ENCODE peak calls at places on chromosomes 4 and X, in eight cellular contexts. One of them, this sample, is unnamed.

GRCh38 chrX:22665818-22666217 is 333.9 kb upstream of the DDX53 start:
- DNase-seq in right atrium auricular region: no peak
- DNase-seq in transverse colon: no peak
- DNase-seq in AG04450: no peak
- DNase-seq in aorta: no peak
- DNase-seq in astrocyte: no peak
- DNase-seq in OCI-LY7: no peak
- DNase-seq in heart right ventricle: no peak
- DNase-seq in this sample: no peak

GRCh38 chr4:95102391-95102790 is 344.6 kb downstream of the BMPR1B start:
- DNase-seq in transverse colon: no peak
- DNase-seq in astrocyte: no peak
- DNase-seq in AG04450: no peak
- DNase-seq in right atrium auricular region: no peak
- DNase-seq in heart right ventricle: no peak
- DNase-seq in aorta: no peak
- DNase-seq in OCI-LY7: no peak
- DNase-seq in this sample: no peak

GRCh38 chr4:102761478-102761790 is 666 bp upstream of the MANBA start:
- DNase-seq in OCI-LY7: peak; percentile 39
- DNase-seq in aorta: no peak
- DNase-seq in heart right ventricle: no peak
- DNase-seq in right atrium auricular region: no peak
- DNase-seq in AG04450: no peak
- DNase-seq in transverse colon: peak; percentile 19
- DNase-seq in astrocyte: peak; percentile 8
- DNase-seq in this sample: no peak

GRCh38 chr4:88244821-88245579 is 39.4 kb downstream of the PPM1K start:
- DNase-seq in right atrium auricular region: no peak
- DNase-seq in aorta: no peak
- DNase-seq in AG04450: no peak
- DNase-seq in OCI-LY7: peak; percentile 41
- DNase-seq in astrocyte: no peak
- DNase-seq in transverse colon: peak; percentile 15
- DNase-seq in heart right ventricle: no peak
- DNase-seq in this sample: no peak

GRCh38 chr4:4386296-4386735 is 586 bp upstream of the NSG1 start:
- DNase-seq in AG04450: no peak
- DNase-seq in transverse colon: no peak
- DNase-seq in aorta: no peak
- DNase-seq in heart right ventricle: no peak
- DNase-seq in astrocyte: no peak
- DNase-seq in OCI-LY7: peak; percentile 66
- DNase-seq in right atrium auricular region: no peak
- DNase-seq in this sample: peak; percentile 69

GRCh38 chr4:6916587-6917444 is 7.2 kb downstream of the TBC1D14 start:
- DNase-seq in aorta: peak; percentile 73
- DNase-seq in AG04450: no peak
- DNase-seq in right atrium auricular region: no peak
- DNase-seq in transverse colon: peak; percentile 80
- DNase-seq in astrocyte: peak; percentile 36
- DNase-seq in OCI-LY7: no peak
- DNase-seq in heart right ventricle: no peak
- DNase-seq in this sample: no peak

GRCh38 chr4:69485130-69485529 is 10.6 kb downstream of the UGT2B4 start:
- DNase-seq in heart right ventricle: no peak
- DNase-seq in astrocyte: peak; percentile 75
- DNase-seq in right atrium auricular region: no peak
- DNase-seq in transverse colon: no peak
- DNase-seq in OCI-LY7: no peak
- DNase-seq in aorta: no peak
- DNase-seq in AG04450: no peak
- DNase-seq in this sample: no peak

GRCh38 chr4:176789955-176790354 is 2.8 kb downstream of the VEGFC start:
- DNase-seq in heart right ventricle: peak; percentile 13
- DNase-seq in OCI-LY7: peak; percentile 17
- DNase-seq in astrocyte: peak; percentile 56
- DNase-seq in aorta: no peak
- DNase-seq in AG04450: no peak
- DNase-seq in transverse colon: no peak
- DNase-seq in right atrium auricular region: no peak
- DNase-seq in this sample: no peak

GRCh38 chr4:163638909-163639308 is 144.4 kb downstream of the TMA16 start:
- DNase-seq in AG04450: no peak
- DNase-seq in astrocyte: no peak
- DNase-seq in right atrium auricular region: no peak
- DNase-seq in heart right ventricle: no peak
- DNase-seq in aorta: no peak
- DNase-seq in OCI-LY7: no peak
- DNase-seq in transverse colon: no peak
- DNase-seq in this sample: no peak

GRCh38 chr4:72666910-72667309 is 97.9 kb upstream of the ADAMTS3 start:
- DNase-seq in right atrium auricular region: no peak
- DNase-seq in aorta: no peak
- DNase-seq in heart right ventricle: no peak
- DNase-seq in OCI-LY7: no peak
- DNase-seq in AG04450: no peak
- DNase-seq in astrocyte: no peak
- DNase-seq in transverse colon: no peak
- DNase-seq in this sample: no peak

GRCh38 chr4:42625366-42625765 is 31.5 kb downstream of the ATP8A1 start:
- DNase-seq in aorta: no peak
- DNase-seq in right atrium auricular region: no peak
- DNase-seq in astrocyte: no peak
- DNase-seq in AG04450: no peak
- DNase-seq in heart right ventricle: no peak
- DNase-seq in transverse colon: no peak
- DNase-seq in OCI-LY7: no peak
- DNase-seq in this sample: no peak

GRCh38 chrX:109310031-109310430 is 171.9 kb downstream of the GUCY2F start:
- DNase-seq in heart right ventricle: no peak
- DNase-seq in astrocyte: no peak
- DNase-seq in right atrium auricular region: no peak
- DNase-seq in transverse colon: no peak
- DNase-seq in AG04450: no peak
- DNase-seq in aorta: no peak
- DNase-seq in OCI-LY7: no peak
- DNase-seq in this sample: no peak

GRCh38 chr4:126338572-126338971 is 1023.8 kb downstream of the FAT4 start:
- DNase-seq in heart right ventricle: no peak
- DNase-seq in right atrium auricular region: no peak
- DNase-seq in AG04450: no peak
- DNase-seq in astrocyte: no peak
- DNase-seq in transverse colon: no peak
- DNase-seq in aorta: no peak
- DNase-seq in OCI-LY7: no peak
- DNase-seq in this sample: no peak

GRCh38 chr4:730511-730910 is 24.9 kb downstream of the PCGF3 start:
- DNase-seq in heart right ventricle: no peak
- DNase-seq in aorta: no peak
- DNase-seq in OCI-LY7: no peak
- DNase-seq in right atrium auricular region: no peak
- DNase-seq in transverse colon: no peak
- DNase-seq in astrocyte: no peak
- DNase-seq in AG04450: no peak
- DNase-seq in this sample: no peak

DNA sequence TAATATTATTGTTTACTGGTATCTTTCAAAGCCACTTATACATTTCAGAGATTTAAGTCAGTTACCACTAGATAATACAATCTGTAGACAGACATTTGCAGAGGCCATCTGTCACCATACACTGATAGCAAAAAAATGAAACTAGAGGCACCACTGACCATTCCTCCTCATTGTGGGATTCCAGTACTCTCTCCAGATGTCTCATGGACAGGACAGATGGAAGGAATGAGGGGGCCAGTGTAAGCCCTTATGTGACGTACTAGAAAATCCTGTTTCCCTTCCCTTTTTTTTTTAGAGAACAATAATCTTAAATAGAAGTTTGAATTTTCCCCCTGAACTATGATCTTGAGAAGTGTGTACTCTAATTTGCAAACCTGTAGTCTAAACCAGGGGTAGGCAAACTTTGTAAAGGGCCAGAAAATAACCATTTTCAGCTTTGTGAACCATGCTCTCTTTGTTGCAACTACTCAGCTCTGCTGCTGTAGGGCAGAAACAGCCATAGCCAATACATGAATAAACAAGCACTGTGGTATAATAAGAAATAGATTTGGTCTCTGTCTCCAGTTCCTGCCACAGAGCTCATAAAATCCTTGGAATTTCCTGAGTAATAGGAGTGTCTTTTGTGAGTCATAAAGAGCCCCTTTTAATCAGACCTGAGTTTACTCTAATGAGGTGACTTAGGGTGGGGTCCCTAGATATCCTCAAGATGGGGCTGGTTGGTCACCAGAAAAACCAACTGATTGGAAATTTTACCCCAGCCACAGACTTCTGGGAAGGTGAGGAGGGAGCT is 90.4 kb downstream of the MOSPD2 start:
- DNase-seq in heart right ventricle: no peak
- DNase-seq in right atrium auricular region: no peak
- DNase-seq in AG04450: no peak
- DNase-seq in OCI-LY7: no peak
- DNase-seq in astrocyte: peak; percentile 66
- DNase-seq in transverse colon: no peak
- DNase-seq in aorta: no peak
- DNase-seq in this sample: no peak
- H3K4me3 ChIP-seq in heart right ventricle: no peak overlapping the region
- H3K4me3 ChIP-seq in right atrium auricular region: no peak overlapping the region
- H3K4me3 ChIP-seq in AG04450: no peak overlapping the region
- H3K4me3 ChIP-seq in OCI-LY7: no peak overlapping the region
- H3K4me3 ChIP-seq in astrocyte: no peak overlapping the region
- H3K4me3 ChIP-seq in transverse colon: no peak overlapping the region
- H3K4me3 ChIP-seq in aorta: no peak overlapping the region
- H3K4me3 ChIP-seq in this sample: no peak overlapping the region

GRCh38 chr4:153204247-153205027 is at the start of gene TRIM2:
- DNase-seq in transverse colon: peak; percentile 86
- DNase-seq in aorta: peak; percentile 58
- DNase-seq in heart right ventricle: peak; percentile 80
- DNase-seq in AG04450: no peak
- DNase-seq in astrocyte: peak; percentile 73
- DNase-seq in OCI-LY7: no peak
- DNase-seq in right atrium auricular region: peak; percentile 86
- DNase-seq in this sample: peak; percentile 68
- H3K27ac ChIP-seq in transverse colon: peak within 1 kb of the TSS; percentile 81
- H3K27ac ChIP-seq in aorta: no peak within 1 kb of the TSS
- H3K27ac ChIP-seq in heart right ventricle: peak within 1 kb of the TSS; percentile 53
- H3K27ac ChIP-seq in AG04450: peak within 1 kb of the TSS; percentile 52
- H3K27ac ChIP-seq in astrocyte: no peak within 1 kb of the TSS
- H3K27ac ChIP-seq in OCI-LY7: no peak within 1 kb of the TSS
- H3K27ac ChIP-seq in right atrium auricular region: peak within 1 kb of the TSS; percentile 19
- H3K27ac ChIP-seq in this sample: no peak within 1 kb of the TSS

GRCh38 chr4:143358419-143358818 is 21.7 kb downstream of the GAB1 start:
- DNase-seq in aorta: no peak
- DNase-seq in right atrium auricular region: no peak
- DNase-seq in astrocyte: no peak
- DNase-seq in heart right ventricle: no peak
- DNase-seq in transverse colon: no peak
- DNase-seq in AG04450: no peak
- DNase-seq in OCI-LY7: no peak
- DNase-seq in this sample: no peak
- H3K4me3 ChIP-seq in aorta: no peak overlapping the region
- H3K4me3 ChIP-seq in right atrium auricular region: no peak overlapping the region
- H3K4me3 ChIP-seq in astrocyte: no peak overlapping the region
- H3K4me3 ChIP-seq in heart right ventricle: no peak overlapping the region
- H3K4me3 ChIP-seq in transverse colon: peak overlapping the region; percentile 8
- H3K4me3 ChIP-seq in AG04450: no peak overlapping the region
- H3K4me3 ChIP-seq in OCI-LY7: peak overlapping the region; percentile 61
- H3K4me3 ChIP-seq in this sample: no peak overlapping the region

DNA sequence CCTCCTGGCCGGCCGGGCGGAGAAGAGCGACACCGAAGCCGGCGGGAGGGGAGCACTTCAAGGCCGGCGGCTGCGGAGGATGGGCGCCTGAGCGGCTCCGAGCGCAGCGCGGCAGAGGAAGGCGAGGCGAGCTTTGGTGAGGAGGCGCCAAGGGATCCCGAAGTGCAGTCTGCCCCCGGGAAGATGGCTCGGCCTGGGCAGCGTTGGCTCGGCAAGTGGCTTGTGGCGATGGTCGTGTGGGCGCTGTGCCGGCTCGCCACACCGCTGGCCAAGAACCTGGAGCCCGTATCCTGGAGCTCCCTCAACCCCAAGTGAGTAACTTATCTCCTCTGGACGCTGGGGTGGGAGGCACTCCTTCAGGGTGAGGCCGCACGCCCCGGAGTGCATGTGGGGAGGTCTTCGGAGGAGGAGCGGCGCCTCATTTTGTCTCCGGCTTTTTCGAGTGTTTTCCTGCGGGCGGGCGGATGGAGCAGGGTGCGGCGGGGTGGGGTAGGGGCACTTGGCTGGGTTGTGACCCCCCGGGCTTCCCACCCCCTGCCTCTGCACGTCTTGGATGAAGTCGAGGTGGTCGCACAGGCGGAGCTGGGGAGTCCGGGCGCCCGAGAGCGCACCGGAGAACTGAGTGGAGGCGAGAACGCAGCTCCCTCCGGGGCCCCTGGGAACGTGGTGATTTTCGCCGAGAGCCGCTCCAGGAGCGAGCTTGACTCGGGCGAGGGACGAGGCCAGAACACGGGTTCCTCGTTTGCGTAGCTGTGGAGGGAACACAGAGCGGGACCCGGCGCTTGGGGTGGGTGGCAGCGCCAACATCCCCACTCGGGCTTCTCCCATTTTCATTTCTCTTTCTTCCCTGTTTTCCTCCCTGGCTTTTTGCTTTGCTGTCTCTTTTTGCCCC is 1.0 kb downstream of the EFNB1 start:
- DNase-seq in astrocyte: peak; percentile 23
- DNase-seq in AG04450: no peak
- DNase-seq in heart right ventricle: no peak
- DNase-seq in right atrium auricular region: peak; percentile 56
- DNase-seq in aorta: no peak
- DNase-seq in transverse colon: no peak
- DNase-seq in OCI-LY7: no peak
- DNase-seq in this sample: no peak
- H3K27ac ChIP-seq in astrocyte: peak overlapping the region; percentile 42
- H3K27ac ChIP-seq in AG04450: no peak overlapping the region
- H3K27ac ChIP-seq in heart right ventricle: peak overlapping the region; percentile 89
- H3K27ac ChIP-seq in right atrium auricular region: peak overlapping the region; percentile 81
- H3K27ac ChIP-seq in aorta: no peak overlapping the region
- H3K27ac ChIP-seq in transverse colon: peak overlapping the region; percentile 86
- H3K27ac ChIP-seq in OCI-LY7: no peak overlapping the region
- H3K27ac ChIP-seq in this sample: no peak overlapping the region

This sample was measured in ovary.